ENCODE peak calls at places on chromosomes 3 and 15, in eight cellular contexts. I is prostate gland, S is adrenal gland, L is fibroblast of lung, U is body of pancreas, H is heart right ventricle, P is H9, C is right atrium auricular region. R is an unnamed sample. For H3K9me3, the result is how much of the 10 kb centered on the place peaks cover.

GRCh38 chr3:8743911-8744310 is 10.3 kb downstream of the CAV3 start:
- DNase-seq in H (no peak), C (no peak), U (no peak), I (peak), P (no peak), S (no peak), L (no peak), R (no peak)

GRCh38 chr15:65133550-65134200 is at the start of gene PDCD7:
- DNase-seq in C (peak), H (peak), U (peak), L (peak), I (peak), P (peak), S (peak), R (peak)

GRCh38 chr3:148992635-148993230 is 1.4 kb downstream of the GYG1 start:
- DNase-seq in U (no peak), P (no peak), S (no peak), L (no peak), C (no peak), H (no peak), I (no peak), R (no peak)

GRCh38 chr15:94607176-94607654 is 375.9 kb downstream of the MCTP2 start:
- DNase-seq in C (peak), I (no peak), S (peak), L (no peak), H (peak), U (no peak), P (no peak), R (no peak)

GRCh38 chr3:66615643-66616301 is 115.0 kb upstream of the LRIG1 start:
- DNase-seq in U (no peak), S (no peak), H (no peak), P (no peak), I (peak), L (no peak), C (no peak), R (peak)

GRCh38 chr3:128922804-128923459 is 43.5 kb downstream of the ACAD9 start:
- DNase-seq in C (no peak), L (no peak), I (no peak), P (peak), S (no peak), H (no peak), U (no peak), R (no peak)

GRCh38 chr3:133663569-133664313 is 2.0 kb upstream of the TOPBP1 start:
- DNase-seq in C (no peak), I (peak), S (no peak), U (peak), L (peak), P (peak), H (no peak), R (no peak)

GRCh38 chr3:48845170-48845569 is 2.5 kb downstream of the PRKAR2A start:
- DNase-seq in L (peak), C (no peak), S (peak), H (no peak), I (no peak), P (no peak), U (no peak), R (no peak)

GRCh38 chr3:95172549-95172948 is 1109.7 kb downstream of the NSUN3 start:
- DNase-seq in U (no peak), L (no peak), S (no peak), C (no peak), H (no peak), P (no peak), I (no peak), R (no peak)

GRCh38 chr3:173750095-173750494 is 352.6 kb downstream of the NLGN1 start:
- DNase-seq in C (no peak), H (no peak), I (no peak), S (no peak), P (no peak), L (peak), U (no peak), R (no peak)

DNA sequence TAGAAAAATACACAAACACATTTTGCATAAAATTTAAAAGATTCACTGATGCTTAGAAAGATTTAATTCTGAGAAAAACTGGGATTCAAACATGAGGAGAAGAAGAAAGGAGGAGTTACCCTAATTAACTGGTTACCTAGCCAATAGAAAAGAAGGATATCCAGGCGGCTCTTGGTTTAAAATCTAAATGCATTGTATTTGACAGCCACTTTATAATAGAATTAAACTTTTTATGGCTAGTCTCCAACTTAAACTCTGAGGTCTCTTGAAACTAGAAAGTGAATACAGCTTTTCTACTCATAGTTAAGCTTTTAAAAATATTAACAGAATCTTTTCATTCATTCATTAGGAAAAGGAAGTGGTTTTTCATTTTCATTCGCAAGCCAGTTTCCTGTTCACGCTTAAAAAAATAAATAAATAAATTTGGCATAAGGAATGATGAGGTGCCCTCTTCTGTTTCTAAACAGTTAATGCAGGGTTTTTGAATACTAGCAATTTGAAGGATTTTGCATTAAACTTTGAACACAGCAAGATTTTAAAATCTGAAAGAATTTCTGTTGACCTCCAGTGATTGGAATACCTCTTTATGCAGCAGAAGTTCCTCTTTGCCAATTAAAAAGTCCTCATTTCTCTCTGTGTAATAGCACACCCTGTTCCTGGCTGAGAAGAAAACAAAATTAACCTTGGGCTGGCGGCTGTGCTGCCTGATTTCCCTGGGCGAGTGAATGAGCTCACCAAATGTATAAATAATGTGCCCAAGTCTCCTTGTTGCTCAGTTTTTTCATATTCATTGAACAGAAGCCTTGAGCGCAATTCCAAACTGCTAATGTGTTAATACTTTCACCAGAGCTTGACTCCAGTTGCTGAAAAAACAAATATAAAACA is 105.1 kb downstream of the ZMAT3 start:
- DNase-seq in P (no peak), I (no peak), H (no peak), U (peak), L (peak), C (no peak), S (no peak), R (no peak)
- TF ChIP-seq CTCF in P (peak), I (peak), H (peak), U (peak), L (peak), C (no peak), S (peak), R (peak)

GRCh38 chr3:7171493-7171892 is 310.6 kb downstream of the GRM7 start:
- DNase-seq in C (no peak), P (no peak), U (no peak), I (peak), H (no peak), L (no peak), S (no peak), R (no peak)

GRCh38 chr3:7160689-7161088 is 299.8 kb downstream of the GRM7 start:
- DNase-seq in P (no peak), C (no peak), L (no peak), H (no peak), I (peak), S (no peak), U (no peak), R (no peak)

DNA sequence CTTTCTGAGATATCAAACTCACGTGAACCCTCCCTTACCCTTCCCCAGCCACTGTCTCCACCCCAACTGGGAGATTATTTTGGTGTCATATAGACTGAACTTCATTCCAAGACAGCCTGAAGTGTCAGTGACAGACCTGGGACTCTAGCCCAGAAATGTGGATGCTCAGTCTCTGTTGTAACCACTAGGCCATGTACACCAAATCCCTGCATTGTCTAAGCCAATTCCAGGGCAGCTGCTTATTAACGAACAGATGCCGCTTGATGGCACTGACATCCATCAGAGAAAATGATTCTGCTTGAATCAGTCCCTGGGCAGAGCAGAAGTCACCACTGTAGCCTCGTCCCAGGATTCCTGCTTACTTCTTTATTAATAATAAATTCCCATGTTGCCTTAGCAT is 305.5 kb downstream of the GRM7 start:
- DNase-seq in P (no peak), U (no peak), I (no peak), C (no peak), S (no peak), H (peak), L (no peak), R (no peak)
- H3K9me3 ChIP-seq in P (under half), U (under half), I (under half), C (under half), S (under half), H (under half), L (under half), R (under half)

GRCh38 chr3:46381662-46382061 is 10.9 kb downstream of the CCR5 start:
- DNase-seq in I (no peak), L (no peak), C (no peak), U (no peak), H (no peak), S (no peak), P (no peak), R (no peak)

GRCh38 chr3:46389306-46389705 is 17.6 kb downstream of the CCR5AS start:
- DNase-seq in C (no peak), U (no peak), P (no peak), L (no peak), S (no peak), H (no peak), I (no peak), R (no peak)

GRCh38 chr3:46383211-46383945 is 12.6 kb downstream of the CCR5 start:
- DNase-seq in I (no peak), P (no peak), U (no peak), H (no peak), C (no peak), L (no peak), S (no peak), R (no peak)

GRCh38 chr3:46383946-46384330 is 13.2 kb downstream of the CCR5 start:
- DNase-seq in H (no peak), L (no peak), I (no peak), C (no peak), U (no peak), P (no peak), S (no peak), R (no peak)

DNA sequence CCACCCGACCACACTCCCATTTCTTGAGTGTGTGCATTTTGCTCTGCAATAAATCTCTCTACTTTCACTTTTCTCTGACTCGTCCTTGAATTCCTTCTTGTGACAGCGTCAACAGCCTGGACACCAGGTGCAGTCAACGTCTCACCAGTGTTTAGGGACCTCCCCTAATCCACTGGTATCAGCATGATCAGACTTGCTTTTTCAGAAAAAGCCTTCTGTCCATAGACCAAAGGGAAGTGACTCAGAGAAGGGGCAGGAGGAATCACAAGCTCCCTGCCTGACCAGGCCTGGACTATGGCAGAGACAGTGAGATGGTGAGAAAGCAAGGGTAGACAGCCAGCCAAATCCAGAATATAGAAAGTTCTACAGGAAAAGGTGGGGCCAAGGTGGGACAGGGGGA is 15.5 kb downstream of the CCR5 start:
- DNase-seq in S (no peak), H (no peak), L (peak), I (peak), C (no peak), P (no peak), U (no peak), R (no peak)
- TF ChIP-seq CTCF in S (no peak), H (no peak), L (no peak), I (no peak), C (no peak), P (no peak), U (no peak), R (no peak)

DNA sequence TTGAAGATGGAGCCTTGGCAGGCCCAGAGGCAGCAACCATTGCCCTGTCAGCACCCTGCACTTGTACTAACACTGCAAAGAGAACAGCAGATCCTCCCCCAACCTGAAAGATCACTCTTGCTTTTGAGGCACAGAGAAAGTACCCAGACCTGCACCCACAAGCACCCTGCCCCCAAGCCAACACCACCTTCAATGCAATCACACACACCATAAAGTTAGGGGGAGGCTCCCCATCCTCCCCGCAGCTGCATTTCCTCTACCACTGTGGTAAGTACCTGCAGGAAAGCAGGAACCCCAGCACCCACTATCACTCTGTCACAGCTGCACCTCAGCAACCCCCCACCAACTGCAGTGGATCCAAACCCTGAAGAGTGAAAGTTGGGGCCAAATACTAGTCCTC is 12.0 kb downstream of the OR5K3 start:
- DNase-seq in C (no peak), P (no peak), H (no peak), U (no peak), S (no peak), L (no peak), I (no peak), R (no peak)
- H3K9me3 ChIP-seq in C (half or more), P (under half), H (half or more), U (under half), S (under half), L (under half), I (under half), R (under half)

DNA sequence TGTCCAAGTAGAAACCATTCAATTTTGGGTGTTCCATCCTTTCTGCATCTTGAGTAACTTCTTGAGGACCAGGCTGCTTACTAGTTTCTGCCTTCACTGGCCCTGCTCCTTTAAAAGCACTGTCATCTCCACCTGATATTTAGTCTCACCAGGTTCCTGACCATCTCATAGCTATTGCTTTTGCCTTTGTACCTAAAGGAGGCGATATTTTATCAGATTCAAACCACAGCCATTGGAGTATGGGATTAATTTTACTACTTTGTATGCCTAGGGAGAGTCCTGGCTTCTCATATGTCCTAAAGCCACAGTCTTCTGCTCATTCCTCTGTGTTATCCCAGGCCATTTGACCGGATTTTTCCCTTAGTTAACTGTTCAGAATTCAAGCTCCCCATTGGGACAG is 51.8 kb upstream of the RFX7 start:
- DNase-seq in U (no peak), S (no peak), P (no peak), H (no peak), L (no peak), C (no peak), I (no peak), R (no peak)
- TF ChIP-seq CTCF in U (no peak), S (no peak), P (peak), H (no peak), L (no peak), C (no peak), I (no peak), R (no peak)

R was measured in AG04450.